ENCODE peak calls at places on chromosomes 1 and 21, in eight cellular contexts. A is RCC 7860; C is NAMALWA; F is spleen; M is NCI-H524; L is activated CD4-positive, alpha-beta memory T cell treated with anti-CD3 and anti-CD28 coated beads, Interleukin-2, amount 10 ng/mL, durations not matched to agents 7 days and 5 days; Z is activated T-cell treated with anti-CD3 and anti-CD28 coated beads, Interleukin-2, amount 50 U/mL, for 48 hours; K is nephron progenitor cell. G is an unnamed sample.
A peak's percentile ranks its signal among the peaks of the same experiment; 100 is the strongest.

GRCh38 chr21:42382915-42383314 is 12.9 kb downstream of the TMPRSS3 start:
- DNase-seq in Z (no peak), C (no peak), K (no peak), M (no peak), F (no peak), A (no peak), L (no peak), G (no peak)

GRCh38 chr1:21563971-21564370 is 54.7 kb downstream of the ALPL start:
- DNase-seq in M (no peak), C (no peak), F (no peak), Z (no peak), A (no peak), K (no peak), L (no peak), G (no peak)

GRCh38 chr1:235011064-235011598 is 117.5 kb downstream of the TOMM20 start:
- DNase-seq in A (no peak), K (no peak), M (no peak), Z (peak; percentile 83), C (no peak), F (no peak), L (peak; percentile 47), G (no peak)

GRCh38 chr1:62210960-62211359 is 16.3 kb downstream of the L1TD1 start:
- DNase-seq in K (no peak), F (no peak), A (no peak), C (no peak), Z (no peak), M (no peak), L (no peak), G (no peak)

GRCh38 chr1:143660354-143660941 is 311.3 kb downstream of the FAM72C start:
- DNase-seq in A (no peak), M (no peak), C (peak; percentile 31), L (no peak), K (no peak), F (no peak), Z (no peak), G (no peak)

GRCh38 chr1:242055921-242056320 is 57.0 kb upstream of the MAP1LC3C start:
- DNase-seq in C (no peak), A (no peak), M (no peak), F (no peak), K (no peak), Z (no peak), L (no peak), G (no peak)

GRCh38 chr1:30952098-30952497 is 43.5 kb upstream of the SDC3 start:
- DNase-seq in F (no peak), C (no peak), A (no peak), Z (no peak), K (no peak), M (no peak), L (no peak), G (no peak)

GRCh38 chr21:42330380-42331336 is 15.4 kb upstream of the TFF3 start:
- DNase-seq in F (peak; percentile 8), A (no peak), L (no peak), Z (peak; percentile 4), K (no peak), M (no peak), C (peak; percentile 17), G (no peak)

GRCh38 chr1:33710989-33711388 is 152.9 kb upstream of the HMGB4 start:
- DNase-seq in L (no peak), A (no peak), F (no peak), C (no peak), M (no peak), K (no peak), Z (no peak), G (peak; percentile 45)

GRCh38 chr1:31615414-31615813 is 2.1 kb upstream of the HCRTR1 start:
- DNase-seq in Z (no peak), A (no peak), K (no peak), C (no peak), L (no peak), M (no peak), F (no peak), G (no peak)

GRCh38 chr1:52237430-52237829 is 95.5 kb downstream of the ZFYVE9 start:
- DNase-seq in M (no peak), K (no peak), C (no peak), A (peak; percentile 65), F (no peak), Z (no peak), L (no peak), G (no peak)

GRCh38 chr1:228379165-228379460 is 27.5 kb downstream of the TRIM11 start:
- DNase-seq in K (peak; percentile 64), M (no peak), A (no peak), F (no peak), Z (no peak), C (no peak), L (no peak), G (no peak)

GRCh38 chr1:11927866-11928592 is 1.8 kb upstream of the KIAA2013 start:
- DNase-seq in C (peak; percentile 31), F (no peak), Z (no peak), M (no peak), L (no peak), A (no peak), K (no peak), G (no peak)

GRCh38 chr1:229227298-229227919 is 43.5 kb upstream of the RAB4A start:
- DNase-seq in Z (peak; percentile 86), L (peak; percentile 82), K (peak; percentile 89), F (peak; percentile 95), A (peak; percentile 42), M (peak; percentile 62), C (peak; percentile 69), G (peak; percentile 38)

GRCh38 chr21:29288239-29288638 is 10.5 kb upstream of the BACH1 start:
- DNase-seq in Z (no peak), L (no peak), K (no peak), A (no peak), M (no peak), C (no peak), F (no peak), G (no peak)

GRCh38 chr1:36528361-36529349 is 45.9 kb upstream of the CSF3R start:
- DNase-seq in M (peak; percentile 25), A (no peak), C (peak; percentile 41), Z (no peak), F (peak; percentile 56), L (no peak), K (no peak), G (no peak)

GRCh38 chr1:183291216-183291762 is 105.2 kb downstream of the LAMC2 start:
- DNase-seq in M (no peak), C (no peak), L (no peak), F (no peak), Z (no peak), K (no peak), A (no peak), G (no peak)

GRCh38 chr1:88302843-88303486 is 381.1 kb upstream of the PKN2 start:
- DNase-seq in C (peak; percentile 65), M (no peak), Z (no peak), K (peak; percentile 8), F (no peak), L (no peak), A (no peak), G (no peak)

GRCh38 chr1:67429011-67429527 is 1.1 kb downstream of the SERBP1 start:
- DNase-seq in F (peak; percentile 74), A (no peak), C (peak; percentile 66), Z (peak; percentile 63), K (peak; percentile 12), M (peak; percentile 8), L (peak; percentile 36), G (no peak)

GRCh38 chr1:58575831-58576726 is 973 bp downstream of the TACSTD2 start:
- DNase-seq in L (no peak), Z (peak; percentile 47), M (no peak), C (no peak), F (peak; percentile 86), K (no peak), A (no peak), G (no peak)

GRCh38 chr1:17596651-17597509 is 57.4 kb downstream of the ARHGEF10L start:
- DNase-seq in A (no peak), K (no peak), C (no peak), M (peak; percentile 71), Z (no peak), F (no peak), L (no peak), G (no peak)

GRCh38 chr1:176602388-176603004 is 139.5 kb downstream of the PAPPA2 start:
- DNase-seq in M (no peak), F (no peak), K (no peak), Z (no peak), L (no peak), A (no peak), C (no peak), G (no peak)

G was measured in DMS 273 treated with DMSO at 0.1 percent for 48 hours.